ENCODE peak calls at places on chromosomes 7 and 10, in four cellular contexts. B is spleen, L is upper lobe of left lung, P is uterus. A is an unnamed sample.

GRCh38 chr7:31633454-31633853 is 53.6 kb upstream of the PPP1R17 start:
- DNase-seq in B (no peak), L (no peak), P (no peak), A (no peak)

GRCh38 chr7:29019896-29020295 is 61.8 kb upstream of the TRIL start:
- DNase-seq in B (no peak), L (no peak), P (no peak), A (no peak)

GRCh38 chr10:2985729-2986232 is 81.6 kb upstream of the PFKP start:
- DNase-seq in B (no peak), L (peak), P (no peak), A (peak)

GRCh38 chr10:62960416-62960815 is 144.2 kb upstream of the EGR2 start:
- DNase-seq in B (no peak), L (no peak), P (no peak), A (no peak)

GRCh38 chr7:151309306-151309705 is 32.3 kb upstream of the NUB1 start:
- DNase-seq in B (no peak), L (no peak), P (no peak), A (peak)

GRCh38 chr7:157702311-157703023 is 365.7 kb downstream of the DNAJB6 start:
- DNase-seq in B (peak), L (peak), P (peak), A (no peak)

GRCh38 chr7:157461805-157462771 is 125.3 kb downstream of the DNAJB6 start:
- DNase-seq in B (peak), L (peak), P (no peak), A (no peak)

GRCh38 chr10:104350146-104350635 is 3.4 kb upstream of the CFAP58 start:
- DNase-seq in B (no peak), L (no peak), P (peak), A (no peak)

GRCh38 chr10:58513189-58514101 is 773 bp downstream of the BICC1 start:
- DNase-seq in B (peak), L (peak), P (peak), A (peak)

GRCh38 chr7:90178592-90179279 is 24.5 kb downstream of the STEAP1 start:
- DNase-seq in B (no peak), L (no peak), P (no peak), A (peak)

GRCh38 chr10:96450514-96451207 is 63.1 kb downstream of the TLL2 start:
- DNase-seq in B (no peak), L (no peak), P (no peak), A (no peak)

DNA sequence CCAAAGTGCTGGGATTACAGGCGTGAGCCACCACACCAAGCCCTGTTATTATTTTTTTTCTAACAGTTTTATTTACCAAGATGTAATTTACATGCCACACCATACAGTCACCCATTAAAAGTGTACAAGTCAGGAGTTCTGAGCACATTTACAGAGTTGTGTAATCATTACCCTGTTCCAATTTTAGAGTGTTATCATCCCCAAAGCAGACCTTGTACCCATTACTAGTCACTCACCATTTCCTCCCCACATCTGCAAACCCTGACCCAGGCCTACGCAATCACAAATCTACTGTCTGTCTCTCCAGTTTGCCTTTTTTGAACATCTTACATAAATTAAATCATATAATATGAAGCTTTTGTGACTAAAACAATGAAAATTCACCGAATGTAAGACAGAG is 402.9 kb upstream of the FOXK1 start:
- DNase-seq in B (no peak), L (no peak), P (no peak), A (no peak)
- TF ChIP-seq POLR2A in B (no peak), L (no peak), P (no peak), A (no peak)

DNA sequence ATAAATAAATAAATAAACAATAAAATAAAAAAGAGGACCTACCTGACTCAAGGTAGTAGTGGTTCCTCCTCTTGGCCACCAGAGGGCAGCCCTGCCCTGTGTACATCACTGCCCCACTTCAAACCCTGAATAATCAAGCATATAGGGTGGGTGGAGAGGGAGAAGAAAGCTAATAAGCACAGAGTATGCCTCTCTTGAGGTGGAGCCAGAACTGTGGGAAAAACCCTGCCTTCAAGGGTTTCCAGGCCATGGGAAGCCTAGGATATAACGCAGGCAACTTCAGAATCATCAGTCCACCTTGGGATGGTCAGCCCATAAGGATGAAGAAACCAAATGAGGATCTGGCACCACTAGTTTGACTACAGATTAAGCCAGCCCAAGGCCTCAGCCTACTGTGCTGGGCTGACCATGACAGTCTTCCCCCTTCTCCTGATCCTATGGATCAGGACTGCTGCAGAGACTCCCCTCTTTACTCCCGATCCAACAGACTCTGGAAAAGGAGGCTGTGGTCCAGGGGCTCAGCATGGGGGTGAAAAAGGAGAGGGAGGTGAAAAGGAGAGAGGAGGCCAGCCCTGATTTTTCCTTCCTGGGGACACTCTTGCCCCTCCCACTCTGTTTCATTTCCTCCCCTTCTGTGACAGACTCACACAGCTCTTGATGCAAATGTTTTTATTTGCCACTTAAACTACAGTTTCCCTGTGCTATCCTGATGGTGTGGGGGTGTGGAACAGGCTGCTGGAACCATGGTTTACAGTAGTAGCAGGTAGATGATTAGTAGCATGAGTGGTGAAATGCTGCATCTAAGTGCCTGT is 10.1 kb downstream of the AVPI1 start:
- DNase-seq in B (peak), L (peak), P (peak), A (peak)
- TF ChIP-seq POLR2A in B (no peak), L (no peak), P (no peak), A (no peak)

GRCh38 chr10:116742367-116743265 is at the start of gene HSPA12A:
- DNase-seq in B (peak), L (peak), P (peak), A (peak)
- TF ChIP-seq POLR2A in B (no peak), L (no peak), P (peak), A (peak)

GRCh38 chr7:44518761-44519160 is 22.4 kb downstream of the NPC1L1 start:
- DNase-seq in B (no peak), L (no peak), P (no peak), A (no peak)

GRCh38 chr7:44521347-44522095 is 19.6 kb downstream of the NPC1L1 start:
- DNase-seq in B (no peak), L (no peak), P (no peak), A (no peak)

GRCh38 chr7:44520574-44520973 is 20.6 kb downstream of the NPC1L1 start:
- DNase-seq in B (no peak), L (no peak), P (no peak), A (no peak)

GRCh38 chr7:44524811-44525388 is 16.2 kb downstream of the NPC1L1 start:
- DNase-seq in B (no peak), L (no peak), P (no peak), A (no peak)

GRCh38 chr7:44522315-44522714 is 18.8 kb downstream of the NPC1L1 start:
- DNase-seq in B (no peak), L (no peak), P (no peak), A (no peak)
- TF ChIP-seq POLR2A in B (no peak), L (no peak), P (no peak), A (no peak)

DNA sequence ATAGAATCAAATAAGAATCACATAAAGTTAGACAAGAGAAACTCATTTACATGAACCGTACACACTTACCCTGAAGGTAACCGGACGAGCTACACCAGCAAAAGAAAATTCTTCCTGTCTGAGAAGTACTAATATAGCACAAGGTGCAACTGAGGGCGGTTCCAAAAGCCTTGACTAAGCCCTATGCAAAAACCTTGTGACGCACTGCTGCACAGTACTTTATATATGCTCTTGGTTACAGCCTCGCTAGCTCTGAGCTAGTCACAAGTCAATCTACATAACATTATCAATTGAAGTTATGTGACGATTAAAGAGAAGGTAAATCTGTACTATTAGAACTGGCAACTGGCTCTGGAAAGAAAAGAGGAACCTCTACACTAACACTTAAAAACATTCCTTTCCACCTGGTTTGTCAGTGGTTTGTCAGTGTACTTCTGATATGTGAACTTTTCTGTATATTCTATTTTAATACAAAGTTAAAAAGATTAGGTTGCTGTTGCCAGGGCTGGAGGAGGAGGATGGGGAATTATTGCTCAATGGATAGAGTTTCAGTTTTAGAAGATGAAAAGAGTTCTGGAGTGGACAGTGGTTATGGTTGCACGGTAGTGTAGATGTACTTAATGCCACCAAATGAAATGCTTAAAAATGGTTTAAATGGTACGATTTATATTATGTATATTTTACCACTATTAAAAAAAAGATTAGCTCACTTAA is 21.6 kb downstream of the NT5C3A start:
- DNase-seq in B (no peak), L (peak), P (no peak), A (peak)
- TF ChIP-seq POLR2A in B (no peak), L (no peak), P (no peak), A (no peak)

GRCh38 chr7:25953859-25954258 is 198.1 kb upstream of the NFE2L3 start:
- DNase-seq in B (no peak), L (no peak), P (no peak), A (no peak)

GRCh38 chr7:25952277-25953057 is 199.5 kb upstream of the NFE2L3 start:
- DNase-seq in B (no peak), L (no peak), P (no peak), A (no peak)

GRCh38 chr7:25950488-25951413 is 201.2 kb upstream of the NFE2L3 start:
- DNase-seq in B (peak), L (peak), P (peak), A (no peak)

GRCh38 chr7:25949672-25950487 is 202.1 kb upstream of the NFE2L3 start:
- DNase-seq in B (no peak), L (peak), P (no peak), A (no peak)

GRCh38 chr7:25951414-25952276 is 200.4 kb upstream of the NFE2L3 start:
- DNase-seq in B (no peak), L (no peak), P (no peak), A (no peak)
- TF ChIP-seq POLR2A in B (no peak), L (no peak), P (peak), A (no peak)

DNA sequence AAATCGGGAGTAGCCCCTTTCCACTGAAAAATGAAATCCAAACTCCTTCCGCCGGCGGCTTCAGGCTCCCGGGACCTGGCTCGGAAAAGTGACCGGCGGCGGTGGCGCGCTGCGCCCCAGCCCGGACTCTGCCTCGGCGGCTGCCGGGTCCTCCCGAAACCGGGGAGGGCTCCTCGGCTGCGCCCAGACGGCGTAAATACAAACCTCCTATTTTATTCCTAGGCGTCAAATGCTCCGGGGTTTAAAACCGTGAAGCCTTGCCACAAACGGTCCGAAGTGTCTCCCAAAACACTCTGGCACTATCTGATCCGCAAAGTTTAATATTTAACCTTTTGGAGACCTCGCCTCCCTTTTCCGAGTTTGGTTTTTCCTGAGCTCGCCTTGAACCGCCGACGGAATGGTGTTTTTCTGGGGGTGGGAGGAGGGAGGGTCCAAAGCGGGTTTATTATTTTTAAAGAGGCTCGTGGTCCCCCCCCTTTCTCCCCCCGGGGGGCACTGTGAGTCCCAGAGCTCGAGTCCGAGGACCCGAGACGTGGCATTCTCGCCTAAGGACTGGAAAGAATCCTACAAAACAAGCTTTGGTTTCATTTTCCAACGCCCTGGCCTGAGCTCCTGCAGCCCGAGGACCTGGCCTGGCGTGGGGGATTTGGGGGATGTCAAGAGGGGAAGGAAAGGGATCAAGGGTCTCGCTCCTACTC is 1.9 kb downstream of the TNRC18 start:
- DNase-seq in B (peak), L (peak), P (peak), A (no peak)
- TF ChIP-seq POLR2A in B (no peak), L (no peak), P (peak), A (no peak)

DNA sequence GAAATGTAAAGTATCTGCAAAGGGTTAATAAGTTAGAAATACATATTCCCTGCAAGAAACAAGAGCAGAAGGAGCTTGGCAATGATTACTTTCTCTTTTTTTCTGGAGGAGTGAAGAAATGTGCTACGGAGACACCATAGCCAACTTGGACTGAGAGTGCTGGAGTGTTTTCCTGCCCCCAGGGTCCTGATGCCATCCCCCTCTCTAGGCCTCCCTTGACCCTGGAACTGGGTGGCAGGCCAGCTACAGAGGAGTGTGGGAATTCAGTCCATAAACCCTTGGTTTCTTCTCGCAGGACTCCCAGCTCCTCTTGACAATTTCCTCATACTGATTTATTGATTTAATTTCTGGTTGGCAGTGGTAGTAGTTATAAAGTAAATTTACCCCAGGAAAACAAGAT is 76.6 kb upstream of the CELF2 start:
- DNase-seq in B (no peak), L (no peak), P (no peak), A (no peak)
- TF ChIP-seq POLR2A in B (no peak), L (no peak), P (no peak), A (no peak)